ENCODE peak calls at places on chromosomes 3 and 15, in eight cellular contexts. One of them, this sample, is unnamed.

GRCh38 chr3:112752092-112752512 is 94.6 kb downstream of the CD200R1L start:
- DNase-seq in ELR: no peak
- DNase-seq in C1 segment of cervical spinal cord: no peak
- DNase-seq in NCI-H1694: peak
- DNase-seq in stimulated activated CD4-positive, alpha-beta T cell treated with anti-CD3 and anti-CD28 coated beads, Interleukin-15, amount 100 ng/mL, for 1 hour: no peak
- DNase-seq in kidney tubule cell: peak
- DNase-seq in AG10803: peak
- DNase-seq in amniotic epithelial cell: no peak
- DNase-seq in this sample: no peak

GRCh38 chr3:185820973-185821758 is 3.7 kb downstream of the IGF2BP2 start:
- DNase-seq in AG10803: peak
- DNase-seq in C1 segment of cervical spinal cord: no peak
- DNase-seq in ELR: peak
- DNase-seq in amniotic epithelial cell: peak
- DNase-seq in kidney tubule cell: peak
- DNase-seq in NCI-H1694: no peak
- DNase-seq in stimulated activated CD4-positive, alpha-beta T cell treated with anti-CD3 and anti-CD28 coated beads, Interleukin-15, amount 100 ng/mL, for 1 hour: no peak
- DNase-seq in this sample: no peak

GRCh38 chr3:46666471-46666845 is 27.0 kb downstream of the ALS2CL start:
- DNase-seq in ELR: no peak
- DNase-seq in stimulated activated CD4-positive, alpha-beta T cell treated with anti-CD3 and anti-CD28 coated beads, Interleukin-15, amount 100 ng/mL, for 1 hour: no peak
- DNase-seq in amniotic epithelial cell: no peak
- DNase-seq in AG10803: no peak
- DNase-seq in NCI-H1694: no peak
- DNase-seq in C1 segment of cervical spinal cord: no peak
- DNase-seq in kidney tubule cell: no peak
- DNase-seq in this sample: no peak

GRCh38 chr3:16305121-16305541 is 40.1 kb downstream of the OXNAD1 start:
- DNase-seq in ELR: no peak
- DNase-seq in amniotic epithelial cell: no peak
- DNase-seq in kidney tubule cell: no peak
- DNase-seq in C1 segment of cervical spinal cord: no peak
- DNase-seq in NCI-H1694: no peak
- DNase-seq in stimulated activated CD4-positive, alpha-beta T cell treated with anti-CD3 and anti-CD28 coated beads, Interleukin-15, amount 100 ng/mL, for 1 hour: no peak
- DNase-seq in AG10803: no peak
- DNase-seq in this sample: no peak

GRCh38 chr3:46564190-46565112 is 1.7 kb downstream of the LRRC2 start:
- DNase-seq in NCI-H1694: no peak
- DNase-seq in AG10803: peak
- DNase-seq in ELR: peak
- DNase-seq in C1 segment of cervical spinal cord: no peak
- DNase-seq in amniotic epithelial cell: no peak
- DNase-seq in stimulated activated CD4-positive, alpha-beta T cell treated with anti-CD3 and anti-CD28 coated beads, Interleukin-15, amount 100 ng/mL, for 1 hour: no peak
- DNase-seq in kidney tubule cell: peak
- DNase-seq in this sample: no peak

GRCh38 chr3:195613468-195614069 is 29.8 kb upstream of the APOD start:
- DNase-seq in NCI-H1694: no peak
- DNase-seq in C1 segment of cervical spinal cord: no peak
- DNase-seq in AG10803: peak
- DNase-seq in stimulated activated CD4-positive, alpha-beta T cell treated with anti-CD3 and anti-CD28 coated beads, Interleukin-15, amount 100 ng/mL, for 1 hour: no peak
- DNase-seq in amniotic epithelial cell: peak
- DNase-seq in ELR: peak
- DNase-seq in kidney tubule cell: peak
- DNase-seq in this sample: no peak

GRCh38 chr3:139534444-139534812 is 5.1 kb downstream of the RBP1 start:
- DNase-seq in ELR: peak
- DNase-seq in AG10803: peak
- DNase-seq in kidney tubule cell: peak
- DNase-seq in C1 segment of cervical spinal cord: peak
- DNase-seq in amniotic epithelial cell: peak
- DNase-seq in NCI-H1694: peak
- DNase-seq in stimulated activated CD4-positive, alpha-beta T cell treated with anti-CD3 and anti-CD28 coated beads, Interleukin-15, amount 100 ng/mL, for 1 hour: no peak
- DNase-seq in this sample: no peak

GRCh38 chr3:162217603-162218002 is 721.0 kb downstream of the OTOL1 start:
- DNase-seq in amniotic epithelial cell: no peak
- DNase-seq in NCI-H1694: no peak
- DNase-seq in C1 segment of cervical spinal cord: no peak
- DNase-seq in kidney tubule cell: no peak
- DNase-seq in AG10803: peak
- DNase-seq in stimulated activated CD4-positive, alpha-beta T cell treated with anti-CD3 and anti-CD28 coated beads, Interleukin-15, amount 100 ng/mL, for 1 hour: no peak
- DNase-seq in ELR: no peak
- DNase-seq in this sample: no peak

GRCh38 chr15:97114900-97115763 is 784.6 kb downstream of the NR2F2 start:
- DNase-seq in ELR: no peak
- DNase-seq in NCI-H1694: no peak
- DNase-seq in amniotic epithelial cell: no peak
- DNase-seq in C1 segment of cervical spinal cord: no peak
- DNase-seq in AG10803: no peak
- DNase-seq in stimulated activated CD4-positive, alpha-beta T cell treated with anti-CD3 and anti-CD28 coated beads, Interleukin-15, amount 100 ng/mL, for 1 hour: no peak
- DNase-seq in kidney tubule cell: no peak
- DNase-seq in this sample: no peak

GRCh38 chr3:145936986-145937385 is 224.0 kb downstream of the PLOD2 start:
- DNase-seq in NCI-H1694: no peak
- DNase-seq in stimulated activated CD4-positive, alpha-beta T cell treated with anti-CD3 and anti-CD28 coated beads, Interleukin-15, amount 100 ng/mL, for 1 hour: no peak
- DNase-seq in amniotic epithelial cell: no peak
- DNase-seq in kidney tubule cell: no peak
- DNase-seq in C1 segment of cervical spinal cord: no peak
- DNase-seq in AG10803: peak
- DNase-seq in ELR: peak
- DNase-seq in this sample: no peak

GRCh38 chr15:67472957-67473356 is 48.0 kb upstream of the C15orf61 start:
- DNase-seq in kidney tubule cell: no peak
- DNase-seq in stimulated activated CD4-positive, alpha-beta T cell treated with anti-CD3 and anti-CD28 coated beads, Interleukin-15, amount 100 ng/mL, for 1 hour: no peak
- DNase-seq in NCI-H1694: no peak
- DNase-seq in amniotic epithelial cell: peak
- DNase-seq in ELR: peak
- DNase-seq in C1 segment of cervical spinal cord: no peak
- DNase-seq in AG10803: peak
- DNase-seq in this sample: no peak

GRCh38 chr15:63599401-63600000 is 2.3 kb downstream of the FBXL22 start:
- DNase-seq in AG10803: peak
- DNase-seq in kidney tubule cell: peak
- DNase-seq in stimulated activated CD4-positive, alpha-beta T cell treated with anti-CD3 and anti-CD28 coated beads, Interleukin-15, amount 100 ng/mL, for 1 hour: peak
- DNase-seq in C1 segment of cervical spinal cord: peak
- DNase-seq in ELR: peak
- DNase-seq in NCI-H1694: peak
- DNase-seq in amniotic epithelial cell: peak
- DNase-seq in this sample: no peak

GRCh38 chr3:100603449-100603848 is 6.0 kb upstream of the ADGRG7 start:
- DNase-seq in NCI-H1694: no peak
- DNase-seq in kidney tubule cell: peak
- DNase-seq in amniotic epithelial cell: peak
- DNase-seq in stimulated activated CD4-positive, alpha-beta T cell treated with anti-CD3 and anti-CD28 coated beads, Interleukin-15, amount 100 ng/mL, for 1 hour: no peak
- DNase-seq in AG10803: peak
- DNase-seq in ELR: peak
- DNase-seq in C1 segment of cervical spinal cord: no peak
- DNase-seq in this sample: no peak

GRCh38 chr3:148705314-148705713 is 7.6 kb downstream of the AGTR1 start:
- DNase-seq in C1 segment of cervical spinal cord: no peak
- DNase-seq in NCI-H1694: no peak
- DNase-seq in amniotic epithelial cell: no peak
- DNase-seq in ELR: no peak
- DNase-seq in kidney tubule cell: no peak
- DNase-seq in stimulated activated CD4-positive, alpha-beta T cell treated with anti-CD3 and anti-CD28 coated beads, Interleukin-15, amount 100 ng/mL, for 1 hour: no peak
- DNase-seq in AG10803: no peak
- DNase-seq in this sample: no peak

GRCh38 chr3:10956991-10957390 is 35.6 kb upstream of the SLC6A1 start:
- DNase-seq in C1 segment of cervical spinal cord: no peak
- DNase-seq in kidney tubule cell: no peak
- DNase-seq in NCI-H1694: no peak
- DNase-seq in stimulated activated CD4-positive, alpha-beta T cell treated with anti-CD3 and anti-CD28 coated beads, Interleukin-15, amount 100 ng/mL, for 1 hour: no peak
- DNase-seq in ELR: no peak
- DNase-seq in AG10803: no peak
- DNase-seq in amniotic epithelial cell: no peak
- DNase-seq in this sample: no peak

GRCh38 chr3:31932990-31933389 is 48.1 kb downstream of the OSBPL10 start:
- DNase-seq in ELR: no peak
- DNase-seq in AG10803: no peak
- DNase-seq in NCI-H1694: no peak
- DNase-seq in kidney tubule cell: no peak
- DNase-seq in C1 segment of cervical spinal cord: no peak
- DNase-seq in stimulated activated CD4-positive, alpha-beta T cell treated with anti-CD3 and anti-CD28 coated beads, Interleukin-15, amount 100 ng/mL, for 1 hour: no peak
- DNase-seq in amniotic epithelial cell: no peak
- DNase-seq in this sample: no peak

GRCh38 chr3:38154625-38155255 is 10.6 kb upstream of the OXSR1 start:
- DNase-seq in AG10803: no peak
- DNase-seq in C1 segment of cervical spinal cord: no peak
- DNase-seq in stimulated activated CD4-positive, alpha-beta T cell treated with anti-CD3 and anti-CD28 coated beads, Interleukin-15, amount 100 ng/mL, for 1 hour: no peak
- DNase-seq in amniotic epithelial cell: no peak
- DNase-seq in ELR: no peak
- DNase-seq in kidney tubule cell: peak
- DNase-seq in NCI-H1694: no peak
- DNase-seq in this sample: no peak

GRCh38 chr15:38688761-38689160 is 124.1 kb upstream of the RASGRP1 start:
- DNase-seq in NCI-H1694: no peak
- DNase-seq in C1 segment of cervical spinal cord: no peak
- DNase-seq in kidney tubule cell: peak
- DNase-seq in stimulated activated CD4-positive, alpha-beta T cell treated with anti-CD3 and anti-CD28 coated beads, Interleukin-15, amount 100 ng/mL, for 1 hour: peak
- DNase-seq in ELR: no peak
- DNase-seq in amniotic epithelial cell: no peak
- DNase-seq in AG10803: no peak
- DNase-seq in this sample: no peak

GRCh38 chr15:39255760-39256159 is 325.1 kb upstream of the THBS1 start:
- DNase-seq in kidney tubule cell: no peak
- DNase-seq in amniotic epithelial cell: no peak
- DNase-seq in ELR: no peak
- DNase-seq in stimulated activated CD4-positive, alpha-beta T cell treated with anti-CD3 and anti-CD28 coated beads, Interleukin-15, amount 100 ng/mL, for 1 hour: no peak
- DNase-seq in C1 segment of cervical spinal cord: no peak
- DNase-seq in NCI-H1694: peak
- DNase-seq in AG10803: no peak
- DNase-seq in this sample: no peak

GRCh38 chr3:63333815-63334214 is 55.7 kb downstream of the SYNPR start:
- DNase-seq in kidney tubule cell: peak
- DNase-seq in ELR: peak
- DNase-seq in amniotic epithelial cell: peak
- DNase-seq in C1 segment of cervical spinal cord: no peak
- DNase-seq in stimulated activated CD4-positive, alpha-beta T cell treated with anti-CD3 and anti-CD28 coated beads, Interleukin-15, amount 100 ng/mL, for 1 hour: no peak
- DNase-seq in AG10803: peak
- DNase-seq in NCI-H1694: no peak
- DNase-seq in this sample: no peak

GRCh38 chr3:146067048-146067447 is 93.9 kb downstream of the PLOD2 start:
- DNase-seq in C1 segment of cervical spinal cord: no peak
- DNase-seq in kidney tubule cell: peak
- DNase-seq in ELR: peak
- DNase-seq in NCI-H1694: no peak
- DNase-seq in AG10803: peak
- DNase-seq in amniotic epithelial cell: peak
- DNase-seq in stimulated activated CD4-positive, alpha-beta T cell treated with anti-CD3 and anti-CD28 coated beads, Interleukin-15, amount 100 ng/mL, for 1 hour: no peak
- DNase-seq in this sample: no peak

GRCh38 chr15:56454841-56455240 is 10.1 kb downstream of the MNS1 start:
- DNase-seq in amniotic epithelial cell: no peak
- DNase-seq in kidney tubule cell: no peak
- DNase-seq in NCI-H1694: no peak
- DNase-seq in AG10803: no peak
- DNase-seq in stimulated activated CD4-positive, alpha-beta T cell treated with anti-CD3 and anti-CD28 coated beads, Interleukin-15, amount 100 ng/mL, for 1 hour: no peak
- DNase-seq in ELR: no peak
- DNase-seq in C1 segment of cervical spinal cord: no peak
- DNase-seq in this sample: no peak

GRCh38 chr3:14507757-14508504 is 32.2 kb downstream of the GRIP2 start:
- DNase-seq in stimulated activated CD4-positive, alpha-beta T cell treated with anti-CD3 and anti-CD28 coated beads, Interleukin-15, amount 100 ng/mL, for 1 hour: no peak
- DNase-seq in AG10803: no peak
- DNase-seq in NCI-H1694: no peak
- DNase-seq in amniotic epithelial cell: no peak
- DNase-seq in kidney tubule cell: no peak
- DNase-seq in ELR: no peak
- DNase-seq in C1 segment of cervical spinal cord: no peak
- DNase-seq in this sample: no peak

GRCh38 chr3:100111728-100112127 is 2.6 kb downstream of the FILIP1L start:
- DNase-seq in amniotic epithelial cell: no peak
- DNase-seq in C1 segment of cervical spinal cord: no peak
- DNase-seq in NCI-H1694: no peak
- DNase-seq in stimulated activated CD4-positive, alpha-beta T cell treated with anti-CD3 and anti-CD28 coated beads, Interleukin-15, amount 100 ng/mL, for 1 hour: no peak
- DNase-seq in kidney tubule cell: no peak
- DNase-seq in AG10803: no peak
- DNase-seq in ELR: no peak
- DNase-seq in this sample: no peak

GRCh38 chr3:127013196-127013595 is 30.3 kb downstream of the PLXNA1 start:
- DNase-seq in AG10803: no peak
- DNase-seq in NCI-H1694: no peak
- DNase-seq in kidney tubule cell: no peak
- DNase-seq in C1 segment of cervical spinal cord: no peak
- DNase-seq in stimulated activated CD4-positive, alpha-beta T cell treated with anti-CD3 and anti-CD28 coated beads, Interleukin-15, amount 100 ng/mL, for 1 hour: no peak
- DNase-seq in ELR: no peak
- DNase-seq in amniotic epithelial cell: no peak
- DNase-seq in this sample: no peak

GRCh38 chr3:45968706-45969105 is 25.4 kb downstream of the CXCR6 start:
- DNase-seq in C1 segment of cervical spinal cord: no peak
- DNase-seq in ELR: peak
- DNase-seq in kidney tubule cell: peak
- DNase-seq in amniotic epithelial cell: peak
- DNase-seq in NCI-H1694: no peak
- DNase-seq in AG10803: peak
- DNase-seq in stimulated activated CD4-positive, alpha-beta T cell treated with anti-CD3 and anti-CD28 coated beads, Interleukin-15, amount 100 ng/mL, for 1 hour: no peak
- DNase-seq in this sample: no peak

GRCh38 chr15:65512189-65512588 is 5.3 kb downstream of the DPP8 start:
- DNase-seq in C1 segment of cervical spinal cord: no peak
- DNase-seq in NCI-H1694: no peak
- DNase-seq in amniotic epithelial cell: no peak
- DNase-seq in AG10803: no peak
- DNase-seq in stimulated activated CD4-positive, alpha-beta T cell treated with anti-CD3 and anti-CD28 coated beads, Interleukin-15, amount 100 ng/mL, for 1 hour: no peak
- DNase-seq in kidney tubule cell: no peak
- DNase-seq in ELR: no peak
- DNase-seq in this sample: no peak

GRCh38 chr3:31010491-31010890 is 116.0 kb upstream of the GADL1 start:
- DNase-seq in AG10803: peak
- DNase-seq in ELR: peak
- DNase-seq in kidney tubule cell: no peak
- DNase-seq in stimulated activated CD4-positive, alpha-beta T cell treated with anti-CD3 and anti-CD28 coated beads, Interleukin-15, amount 100 ng/mL, for 1 hour: no peak
- DNase-seq in amniotic epithelial cell: peak
- DNase-seq in NCI-H1694: no peak
- DNase-seq in C1 segment of cervical spinal cord: no peak
- DNase-seq in this sample: no peak